ENCODE peak calls at places on chromosomes 7 and 10, in eight cellular contexts. B is neuronal stem cell, V is heart right ventricle, K is endodermal cell, D is GM23338, X is OCI-LY7, S is adrenal gland, O is esophagus muscularis mucosa. T is an unnamed sample.

GRCh38 chr7:70071786-70072185 is 473.5 kb downstream of the AUTS2 start:
- DNase-seq in B (no peak), V (no peak), K (no peak), D (no peak), X (no peak), S (no peak), O (no peak), T (no peak)

GRCh38 chr7:134368851-134369533 is 52.3 kb upstream of the SLC35B4 start:
- DNase-seq in B (no peak), V (no peak), K (no peak), D (no peak), X (no peak), S (no peak), O (no peak), T (no peak)

GRCh38 chr7:155052982-155053381 is 17.1 kb upstream of the HTR5A start:
- DNase-seq in B (no peak), V (no peak), K (no peak), D (no peak), X (no peak), S (no peak), O (no peak), T (no peak)

GRCh38 chr10:14508725-14509124 is 178.0 kb upstream of the FRMD4A start:
- DNase-seq in B (no peak), V (no peak), K (no peak), D (no peak), X (no peak), S (no peak), O (no peak), T (no peak)

GRCh38 chr7:80752954-80753353 is 114.5 kb downstream of the CD36 start:
- DNase-seq in B (no peak), V (no peak), K (no peak), D (no peak), X (no peak), S (no peak), O (no peak), T (no peak)

GRCh38 chr10:121792198-121792597 is 135.6 kb downstream of the ATE1 start:
- DNase-seq in B (no peak), V (no peak), K (no peak), D (no peak), X (no peak), S (no peak), O (no peak), T (no peak)

GRCh38 chr10:125868372-125868975 is 12.6 kb downstream of the DHX32 start:
- DNase-seq in B (no peak), V (no peak), K (peak; percentile 66), D (peak; percentile 66), X (peak; percentile 41), S (no peak), O (no peak), T (peak; percentile 17)

GRCh38 chr7:20280475-20281351 is 50.0 kb upstream of the ITGB8 start:
- DNase-seq in B (no peak), V (no peak), K (no peak), D (no peak), X (no peak), S (no peak), O (no peak), T (no peak)

GRCh38 chr10:5449823-5450222 is 37.5 kb downstream of the NET1 start:
- DNase-seq in B (no peak), V (no peak), K (no peak), D (peak; percentile 50), X (no peak), S (no peak), O (no peak), T (no peak)

GRCh38 chr7:140571537-140572122 is 69.0 kb downstream of the DENND2A start:
- DNase-seq in B (no peak), V (no peak), K (no peak), D (no peak), X (no peak), S (no peak), O (no peak), T (no peak)

GRCh38 chr7:140570120-140570519 is 70.5 kb downstream of the DENND2A start:
- DNase-seq in B (no peak), V (peak; percentile 38), K (no peak), D (no peak), X (no peak), S (peak; percentile 16), O (no peak), T (no peak)

GRCh38 chr7:140562921-140563600 is 77.6 kb downstream of the DENND2A start:
- DNase-seq in B (no peak), V (no peak), K (no peak), D (peak; percentile 24), X (no peak), S (no peak), O (no peak), T (no peak)

GRCh38 chr7:140564643-140565042 is 76.0 kb downstream of the DENND2A start:
- DNase-seq in B (no peak), V (no peak), K (no peak), D (no peak), X (no peak), S (no peak), O (no peak), T (no peak)

GRCh38 chr7:140568021-140568813 is 72.4 kb downstream of the DENND2A start:
- DNase-seq in B (no peak), V (no peak), K (no peak), D (no peak), X (no peak), S (no peak), O (no peak), T (no peak)
- H3K4me1 ChIP-seq in B (peaks cover 6% of the 10 kb centered on the region), V (peaks cover 24% of the 10 kb centered on the region), K (no peaks in the 10 kb centered on the region), D (peaks cover 8% of the 10 kb centered on the region), X (no peaks in the 10 kb centered on the region), S (peaks cover 6% of the 10 kb centered on the region), O (peaks cover 75% of the 10 kb centered on the region), T (no peaks in the 10 kb centered on the region)

DNA sequence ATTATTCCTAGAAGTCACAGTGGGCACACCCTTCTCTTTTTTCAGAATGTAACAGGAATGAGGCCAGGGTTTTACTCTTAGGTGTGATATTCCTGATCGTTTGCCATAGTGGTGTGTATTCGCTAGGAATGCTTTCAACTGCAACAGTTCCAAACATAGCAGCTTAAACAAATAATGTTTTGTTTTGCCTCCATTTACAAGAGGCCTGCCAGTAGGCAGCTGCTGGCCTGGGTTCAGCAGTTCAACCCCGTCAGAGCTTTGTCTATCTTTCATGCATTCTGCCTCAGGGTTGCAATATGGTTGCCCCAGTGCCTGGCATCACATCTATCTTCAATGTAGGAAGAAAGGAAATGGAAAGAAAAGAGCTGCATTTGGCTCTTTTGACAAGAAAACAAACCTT is 21.7 kb upstream of the RET start:
- DNase-seq in B (no peak), V (no peak), K (no peak), D (no peak), X (no peak), S (no peak), O (no peak), T (no peak)
- H3K27ac ChIP-seq in B (no peak overlapping the region), V (no peak overlapping the region), K (no peak overlapping the region), D (no peak overlapping the region), X (no peak overlapping the region), S (no peak overlapping the region), O (no peak overlapping the region), T (no peak overlapping the region)

DNA sequence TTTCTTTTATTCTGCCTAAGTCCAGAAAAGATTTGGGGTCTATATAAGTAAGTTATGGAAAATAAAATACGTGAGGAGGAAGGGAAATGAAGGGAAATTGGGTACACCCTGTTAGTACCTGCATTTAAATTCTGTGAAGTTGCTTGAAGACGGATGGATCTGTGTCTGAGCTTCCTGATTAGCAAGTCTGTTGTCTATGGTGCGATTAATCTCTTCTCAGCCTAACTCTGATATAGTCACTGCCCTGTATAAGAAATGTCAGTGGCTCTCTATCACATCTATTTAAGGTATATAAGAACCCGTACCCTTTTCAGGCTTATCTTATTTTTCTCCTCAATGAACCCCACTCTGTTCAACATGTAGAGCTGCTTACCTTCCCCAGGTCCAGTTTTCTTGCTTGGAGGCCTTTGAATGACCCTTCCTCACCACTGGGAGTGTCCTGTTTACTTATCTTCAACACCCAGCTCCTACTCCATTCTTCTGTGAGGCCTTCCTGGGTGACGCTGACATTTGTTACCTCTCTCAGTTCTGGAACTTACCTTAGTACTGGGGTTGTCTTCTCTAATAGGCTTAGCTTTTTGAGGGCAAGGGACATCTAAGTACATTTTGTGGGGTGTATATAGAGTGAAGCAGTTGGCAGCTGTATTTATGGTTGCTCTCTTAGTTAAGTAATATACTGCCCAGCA is 149.6 kb upstream of the PRPS1L1 start:
- DNase-seq in B (no peak), V (no peak), K (no peak), D (no peak), X (no peak), S (no peak), O (no peak), T (no peak)
- H3K4me3 ChIP-seq in B (no peak overlapping the region), V (no peak overlapping the region), K (no peak overlapping the region), D (no peak overlapping the region), X (no peak overlapping the region), S (no peak overlapping the region), O (no peak overlapping the region), T (no peak overlapping the region)

DNA sequence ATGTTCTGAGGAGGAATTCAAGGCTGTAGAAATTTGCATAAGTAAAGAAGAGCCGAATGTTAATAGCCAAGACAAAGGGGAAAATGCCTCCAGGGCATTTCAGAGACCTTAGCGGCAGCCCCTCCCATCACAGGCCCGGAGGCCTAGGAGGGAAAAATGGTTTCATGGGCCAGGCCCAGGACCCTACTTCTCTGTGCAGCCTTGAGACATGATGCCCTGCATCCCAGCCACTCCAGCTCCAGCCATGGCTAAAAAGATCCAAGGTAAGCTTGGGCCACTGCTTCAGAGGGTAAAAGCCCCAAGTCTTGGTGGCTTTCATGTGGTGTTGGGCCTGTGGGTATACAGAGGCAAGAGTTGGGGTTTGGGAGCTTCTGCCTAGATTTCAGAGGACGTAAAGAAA is 225.7 kb downstream of the ARHGAP12 start:
- DNase-seq in B (no peak), V (no peak), K (no peak), D (no peak), X (no peak), S (no peak), O (no peak), T (no peak)
- H3K4me1 ChIP-seq in B (peaks cover 14% of the 10 kb centered on the region), V (peaks cover 51% of the 10 kb centered on the region), K (peaks cover 7% of the 10 kb centered on the region), D (peaks cover 9% of the 10 kb centered on the region), X (no peaks in the 10 kb centered on the region), S (peaks cover 64% of the 10 kb centered on the region), O (peaks cover 66% of the 10 kb centered on the region), T (peaks cover 9% of the 10 kb centered on the region)

DNA sequence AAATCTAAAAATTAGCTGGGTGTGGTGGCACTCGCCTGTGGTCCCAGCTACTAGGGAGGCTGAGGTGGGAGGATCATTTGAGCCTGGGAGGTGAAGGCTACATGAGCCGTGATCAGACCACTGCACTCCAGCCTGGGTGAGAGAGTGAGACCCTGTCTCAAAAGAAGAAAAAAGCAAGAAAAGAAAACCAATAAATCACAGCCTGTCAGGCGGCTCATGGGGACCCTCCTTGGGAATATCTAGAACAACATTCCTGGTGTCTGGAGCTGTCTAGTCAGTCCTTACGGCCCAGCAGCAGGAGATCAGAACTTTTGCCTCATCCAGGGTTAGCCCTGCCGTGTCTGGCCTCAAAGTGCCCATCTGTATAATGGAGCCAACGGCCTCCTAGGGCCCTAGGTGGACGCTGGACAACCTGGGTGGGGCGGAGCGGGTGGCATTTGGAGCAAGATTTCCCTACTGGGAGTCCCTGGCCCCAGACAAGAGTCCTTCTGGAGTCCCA is 130.7 kb upstream of the TNRC18 start:
- DNase-seq in B (no peak), V (peak; percentile 29), K (peak; percentile 73), D (no peak), X (no peak), S (no peak), O (no peak), T (no peak)
- H3K27ac ChIP-seq in B (no peak overlapping the region), V (peak overlapping the region; percentile 100), K (no peak overlapping the region), D (no peak overlapping the region), X (no peak overlapping the region), S (no peak overlapping the region), O (peak overlapping the region; percentile 98), T (no peak overlapping the region)

T was measured in naive thymus-derived CD4-positive, alpha-beta T cell.